ENCODE peak calls at places on chromosome 14, in six cellular contexts. K is PC-3, P is neuronal stem cell, B is IMR-90, R is SK-N-SH, X is colonic mucosa. F is an unnamed sample. For H3K9me3, the result is how much of the 10 kb centered on the place peaks cover.

GRCh38 chr14:53840444-53840843 is 116.2 kb downstream of the BMP4 start:
- DNase-seq in K (peak), P (no peak), B (no peak), R (no peak), X (no peak), F (no peak)

GRCh38 chr14:26594148-26594547 is 3.7 kb downstream of the NOVA1 start:
- DNase-seq in K (no peak), P (no peak), B (no peak), R (no peak), X (no peak), F (peak)

GRCh38 chr14:95534299-95535225 is at the start of gene GLRX5:
- DNase-seq in K (peak), P (peak), B (peak), R (peak), X (peak), F (peak)

GRCh38 chr14:101500681-101501080 is 60.6 kb upstream of the DIO3 start:
- DNase-seq in K (no peak), P (no peak), B (no peak), R (no peak), X (no peak), F (no peak)

GRCh38 chr14:53953002-53953827 is 3.4 kb downstream of the BMP4 start:
- DNase-seq in K (peak), P (no peak), B (peak), R (peak), X (peak), F (peak)

GRCh38 chr14:53180272-53181221 is 27.4 kb upstream of the DDHD1 start:
- DNase-seq in K (no peak), P (peak), B (peak), R (no peak), X (no peak), F (peak)

GRCh38 chr14:75070383-75070782 is 942 bp downstream of the ZC2HC1C start:
- DNase-seq in K (no peak), P (no peak), B (no peak), R (no peak), X (no peak), F (no peak)

GRCh38 chr14:59634617-59635016 is 58.0 kb upstream of the CCDC175 start:
- DNase-seq in K (no peak), P (no peak), B (no peak), R (no peak), X (no peak), F (no peak)

GRCh38 chr14:68215628-68216027 is 396.0 kb downstream of the RAD51B start:
- DNase-seq in K (peak), P (no peak), B (no peak), R (no peak), X (no peak), F (no peak)

GRCh38 chr14:63897706-63898105 is 44.9 kb downstream of the SYNE2 start:
- DNase-seq in K (no peak), P (no peak), B (peak), R (no peak), X (no peak), F (peak)

GRCh38 chr14:71163842-71164500 is 256.7 kb downstream of the PCNX1 start:
- DNase-seq in K (no peak), P (no peak), B (no peak), R (no peak), X (no peak), F (no peak)

GRCh38 chr14:77299776-77300175 is 20.9 kb downstream of the POMT2 start:
- DNase-seq in K (no peak), P (no peak), B (no peak), R (no peak), X (peak), F (no peak)

GRCh38 chr14:102697125-102697900 is 79.9 kb upstream of the TRAF3 start:
- DNase-seq in K (peak), P (no peak), B (no peak), R (no peak), X (peak), F (no peak)

GRCh38 chr14:61102549-61103466 is 121.8 kb downstream of the SLC38A6 start:
- DNase-seq in K (peak), P (no peak), B (no peak), R (no peak), X (no peak), F (no peak)

GRCh38 chr14:26187996-26188605 is 409.7 kb downstream of the NOVA1 start:
- DNase-seq in K (no peak), P (no peak), B (no peak), R (no peak), X (no peak), F (no peak)

GRCh38 chr14:93115069-93115919 is 431 bp downstream of the ITPK1 start:
- DNase-seq in K (peak), P (peak), B (peak), R (peak), X (peak), F (peak)

GRCh38 chr14:93114713-93115068 is 1.0 kb downstream of the ITPK1 start:
- DNase-seq in K (no peak), P (peak), B (no peak), R (no peak), X (peak), F (peak)

GRCh38 chr14:93112891-93113677 is 2.6 kb downstream of the ITPK1 start:
- DNase-seq in K (peak), P (peak), B (peak), R (peak), X (peak), F (peak)

GRCh38 chr14:93114068-93114710 is 1.5 kb downstream of the ITPK1 start:
- DNase-seq in K (peak), P (peak), B (no peak), R (no peak), X (peak), F (peak)

GRCh38 chr14:93113678-93114067 is 2.1 kb downstream of the ITPK1 start:
- DNase-seq in K (no peak), P (no peak), B (no peak), R (no peak), X (peak), F (no peak)
- H3K9ac ChIP-seq in K (peak), P (no peak), B (no peak), R (no peak), X (peak), F (peak)

DNA sequence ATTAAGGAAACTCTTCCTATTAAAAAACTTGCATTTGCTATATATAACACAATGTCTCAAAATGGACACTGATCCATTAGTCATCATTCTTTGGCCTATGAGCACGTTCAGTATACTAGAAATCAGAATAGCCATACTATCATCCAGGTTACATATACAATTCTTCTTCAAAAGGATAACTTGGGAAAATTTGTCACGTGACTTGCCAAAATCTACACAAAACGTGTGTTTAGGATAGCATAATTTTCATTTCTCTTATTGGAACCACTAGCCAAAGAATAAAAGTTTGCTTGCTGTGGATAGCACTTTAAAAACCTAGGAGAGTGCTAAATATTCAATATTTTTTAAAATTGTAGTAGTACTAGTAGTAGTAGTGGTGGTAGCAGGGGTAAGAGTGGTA is 714.3 kb upstream of the FOXG1 start:
- DNase-seq in K (no peak), P (no peak), B (no peak), R (no peak), X (no peak), F (no peak)
- H3K9me3 ChIP-seq in K (under half), P (under half), B (under half), R (under half), X (under half), F (under half)

DNA sequence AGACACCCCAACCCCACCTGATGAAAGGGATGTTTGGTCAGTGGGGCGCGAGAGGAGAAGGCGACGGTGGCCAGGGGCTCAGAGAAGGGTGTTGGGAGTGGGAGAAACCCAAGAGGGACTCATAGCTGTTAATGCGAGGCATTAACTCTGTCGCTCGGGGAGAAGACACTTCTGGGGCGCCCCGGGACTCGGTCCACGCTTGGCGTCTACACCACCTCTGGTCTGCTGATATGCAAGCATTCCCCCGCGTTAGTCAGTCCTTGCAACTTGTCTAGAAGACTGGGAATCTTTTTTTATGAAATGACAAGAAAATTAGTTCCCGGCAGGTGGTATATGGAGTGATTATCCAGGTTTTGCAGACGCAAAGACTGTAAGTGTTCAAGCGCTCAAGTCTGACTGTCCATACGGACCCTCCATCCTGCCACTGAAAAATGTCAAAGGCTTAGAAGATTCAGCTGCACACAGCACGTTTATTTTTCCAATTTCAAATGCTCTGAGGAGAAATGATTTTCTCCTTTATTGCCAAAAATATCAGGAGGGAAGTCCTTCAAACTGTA is 385 bp upstream of the SLC35F4 start:
- DNase-seq in K (no peak), P (no peak), B (no peak), R (no peak), X (no peak), F (no peak)
- H3K4me3 ChIP-seq in K (no peak), P (peak), B (no peak), R (no peak), X (no peak), F (peak)

GRCh38 chr14:64946310-64947045 is 3.9 kb upstream of the GPX2 start:
- DNase-seq in K (no peak), P (no peak), B (no peak), R (no peak), X (no peak), F (no peak)

GRCh38 chr14:64943981-64944520 is 1.5 kb upstream of the GPX2 start:
- DNase-seq in K (no peak), P (no peak), B (no peak), R (no peak), X (peak), F (no peak)

GRCh38 chr14:64945431-64945830 is 2.9 kb upstream of the GPX2 start:
- DNase-seq in K (no peak), P (no peak), B (no peak), R (no peak), X (no peak), F (no peak)

GRCh38 chr14:64943556-64943955 is 1.0 kb upstream of the GPX2 start:
- DNase-seq in K (no peak), P (no peak), B (no peak), R (no peak), X (peak), F (no peak)

GRCh38 chr14:64944861-64945260 is 2.3 kb upstream of the GPX2 start:
- DNase-seq in K (no peak), P (no peak), B (no peak), R (no peak), X (peak), F (no peak)
- H3K9ac ChIP-seq in K (no peak), P (no peak), B (no peak), R (no peak), X (no peak), F (no peak)

DNA sequence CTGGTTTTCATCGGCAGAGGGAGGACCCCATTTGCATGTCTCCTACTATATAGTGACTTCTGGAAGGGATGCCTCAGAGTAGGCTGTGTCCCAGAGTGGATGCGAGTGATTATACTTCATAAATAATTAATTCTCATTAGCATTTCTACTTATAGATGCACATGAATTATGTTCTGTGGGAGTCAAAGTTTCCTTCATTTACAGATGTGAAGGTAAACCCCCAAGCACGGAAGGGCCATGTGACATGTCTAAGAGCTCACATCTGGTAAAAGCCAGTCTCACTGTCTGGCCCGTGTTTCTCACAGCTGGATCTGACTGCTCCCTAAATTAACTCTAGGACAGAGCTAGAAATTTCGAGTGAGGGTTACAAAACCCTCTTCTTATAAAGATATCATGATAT is 685.1 kb downstream of the TMEM121 start:
- DNase-seq in K (no peak), P (no peak), B (no peak), R (no peak), X (no peak), F (no peak)
- H3K9me3 ChIP-seq in K (under half), P (under half), B (under half), R (under half), X (under half), F (under half)

GRCh38 chr14:100159107-100159864 is at the start of gene DEGS2:
- DNase-seq in K (peak), P (no peak), B (no peak), R (peak), X (peak), F (peak)

GRCh38 chr14:100160534-100160916 is 1.1 kb upstream of the DEGS2 start:
- DNase-seq in K (no peak), P (no peak), B (no peak), R (no peak), X (no peak), F (no peak)

GRCh38 chr14:100158566-100159106 is 809 bp downstream of the DEGS2 start:
- DNase-seq in K (no peak), P (no peak), B (no peak), R (peak), X (no peak), F (no peak)

GRCh38 chr14:100156776-100157175 is 2.7 kb downstream of the DEGS2 start:
- DNase-seq in K (no peak), P (no peak), B (no peak), R (no peak), X (peak), F (no peak)

GRCh38 chr14:100159865-100160533 is 554 bp upstream of the DEGS2 start:
- DNase-seq in K (peak), P (no peak), B (no peak), R (no peak), X (no peak), F (no peak)
- H3K4me3 ChIP-seq in K (peak), P (peak), B (no peak), R (no peak), X (peak), F (no peak)

F was measured in adipocyte.